ENCODE peak calls at places on chromosome 16, in nine cellular contexts. V is left ventricle myocardium inferior, L is upper lobe of right lung, C is pancreas, U is hepatocyte, I is osteoblast, N is prostate gland, P is heart right ventricle, S is esophagus squamous epithelium. W is an unnamed sample. For H3K4me1 and H3K27me3, the result is how much of the 10 kb centered on the place peaks cover.

GRCh38 chr16:88754912-88755744 is 29.9 kb downstream of the PIEZO1 start:
- DNase-seq in V (no peak), L (no peak), C (no peak), U (peak), I (peak), N (peak), P (no peak), S (no peak), W (no peak)

GRCh38 chr16:49473131-49473530 is 99.5 kb downstream of the C16orf78 start:
- DNase-seq in V (no peak), L (peak), C (no peak), U (no peak), I (peak), N (no peak), P (no peak), S (no peak), W (no peak)

GRCh38 chr16:81693467-81694303 is 85.4 kb upstream of the PLCG2 start:
- DNase-seq in V (no peak), L (no peak), C (no peak), U (no peak), I (peak), N (no peak), P (no peak), S (no peak), W (no peak)

GRCh38 chr16:87765473-87765775 is 362 bp downstream of the KLHDC4 start:
- DNase-seq in V (no peak), L (peak), C (no peak), U (no peak), I (peak), N (no peak), P (peak), S (no peak), W (no peak)

GRCh38 chr16:73058616-73059409 is 10.9 kb upstream of the ZFHX3 start:
- DNase-seq in V (peak), L (peak), C (no peak), U (no peak), I (peak), N (no peak), P (peak), S (no peak), W (no peak)

GRCh38 chr16:8929086-8929748 is 34.5 kb downstream of the USP7 start:
- DNase-seq in V (no peak), L (no peak), C (no peak), U (no peak), I (no peak), N (no peak), P (no peak), S (no peak), W (no peak)

GRCh38 chr16:88662222-88662842 is 559 bp downstream of the MVD start:
- DNase-seq in V (no peak), L (peak), C (no peak), U (peak), I (peak), N (no peak), P (no peak), S (no peak), W (peak)

GRCh38 chr16:89924298-89924924 is 1.3 kb downstream of the TUBB3 start:
- DNase-seq in V (no peak), L (no peak), C (no peak), U (peak), I (peak), N (no peak), P (no peak), S (no peak), W (no peak)

GRCh38 chr16:89708481-89708931 is 7.0 kb upstream of the SPATA2L start:
- DNase-seq in V (no peak), L (no peak), C (no peak), U (no peak), I (peak), N (no peak), P (no peak), S (no peak), W (no peak)

GRCh38 chr16:8589293-8590160 is 784 bp downstream of the TMEM114 start:
- DNase-seq in V (no peak), L (no peak), C (no peak), U (no peak), I (no peak), N (no peak), P (no peak), S (no peak), W (no peak)

GRCh38 chr16:68902376-68903345 is 59.3 kb downstream of the TANGO6 start:
- DNase-seq in V (no peak), L (no peak), C (peak), U (peak), I (no peak), N (peak), P (no peak), S (no peak), W (no peak)

GRCh38 chr16:30184430-30185140 is 1.2 kb downstream of the CORO1A start:
- DNase-seq in V (peak), L (peak), C (peak), U (no peak), I (peak), N (no peak), P (peak), S (no peak), W (no peak)

GRCh38 chr16:84976644-84977400 is 34.5 kb downstream of the ZDHHC7 start:
- DNase-seq in V (peak), L (peak), C (no peak), U (peak), I (peak), N (peak), P (peak), S (no peak), W (peak)

GRCh38 chr16:27347930-27348685 is 34.3 kb downstream of the IL4R start:
- DNase-seq in V (no peak), L (no peak), C (no peak), U (no peak), I (no peak), N (no peak), P (no peak), S (no peak), W (no peak)

GRCh38 chr16:85399583-85400284 is 213.4 kb upstream of the GSE1 start:
- DNase-seq in V (peak), L (peak), C (peak), U (no peak), I (no peak), N (no peak), P (no peak), S (no peak), W (no peak)

GRCh38 chr16:9429946-9430345 is 338.5 kb downstream of the HAPSTR1 start:
- DNase-seq in V (no peak), L (no peak), C (no peak), U (no peak), I (no peak), N (no peak), P (no peak), S (no peak), W (no peak)

GRCh38 chr16:10637337-10638037 is 57.1 kb upstream of the EMP2 start:
- DNase-seq in V (no peak), L (no peak), C (no peak), U (no peak), I (no peak), N (no peak), P (no peak), S (no peak), W (no peak)

GRCh38 chr16:30740364-30741251 is 7.6 kb upstream of the PHKG2 start:
- DNase-seq in V (peak), L (peak), C (peak), U (peak), I (peak), N (peak), P (peak), S (no peak), W (peak)

GRCh38 chr16:50814541-50814940 is 72.7 kb downstream of the CYLD start:
- DNase-seq in V (no peak), L (no peak), C (no peak), U (no peak), I (no peak), N (no peak), P (no peak), S (no peak), W (no peak)

GRCh38 chr16:75288596-75289120 is 37.2 kb upstream of the BCAR1 start:
- DNase-seq in V (no peak), L (no peak), C (no peak), U (no peak), I (no peak), N (no peak), P (peak), S (no peak), W (no peak)

GRCh38 chr16:20846030-20846429 is 39.7 kb downstream of the REXO5 start:
- DNase-seq in V (peak), L (no peak), C (no peak), U (no peak), I (no peak), N (no peak), P (peak), S (no peak), W (no peak)

GRCh38 chr16:2963074-2963610 is 933 bp upstream of the KREMEN2 start:
- DNase-seq in V (no peak), L (no peak), C (peak), U (peak), I (no peak), N (no peak), P (no peak), S (no peak), W (no peak)
- H3K4me1 ChIP-seq in V (under half), L (under half), C (under half), U (under half), I (under half), N (under half), P (under half), S (under half), W (under half)

DNA sequence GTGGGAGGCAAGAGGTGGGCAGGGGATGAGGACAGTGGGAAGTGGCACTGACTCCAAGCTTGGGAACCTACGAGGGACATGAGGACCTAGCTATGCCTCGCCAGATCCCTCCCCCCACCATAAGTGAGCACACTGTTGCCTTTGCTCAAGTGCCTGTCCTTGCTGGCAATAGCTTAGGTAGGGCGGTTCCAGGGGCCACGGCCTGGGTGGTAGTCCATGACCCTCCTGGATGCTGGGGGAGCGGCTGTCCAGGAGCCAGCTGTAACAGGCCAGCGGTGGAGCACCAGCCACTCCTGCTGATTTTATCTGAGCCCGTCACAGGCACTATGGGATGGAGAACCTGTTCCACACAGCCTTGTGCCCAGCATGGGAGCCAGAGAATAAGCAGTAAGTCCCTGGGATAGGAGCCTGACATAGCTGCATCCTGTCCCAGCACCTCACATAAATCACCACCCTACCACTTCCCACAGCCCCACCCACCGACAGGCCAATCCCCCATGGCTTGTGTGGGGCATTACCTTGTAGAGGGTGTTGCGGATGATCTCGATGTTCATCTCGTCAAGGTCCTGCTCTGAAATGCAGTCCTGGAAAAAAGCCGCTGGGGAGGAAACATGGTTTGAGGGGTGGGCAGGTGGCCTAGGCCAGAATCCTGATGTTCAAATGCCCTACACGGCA is 11.8 kb downstream of the HSD11B2 start:
- DNase-seq in V (no peak), L (no peak), C (no peak), U (no peak), I (peak), N (no peak), P (no peak), S (no peak), W (no peak)
- H3K27ac ChIP-seq in V (peak), L (peak), C (peak), U (no peak), I (no peak), N (peak), P (peak), S (peak), W (no peak)

GRCh38 chr16:86496929-86497381 is 13.4 kb upstream of the FOXF1 start:
- DNase-seq in V (no peak), L (no peak), C (no peak), U (no peak), I (peak), N (no peak), P (no peak), S (no peak), W (no peak)

GRCh38 chr16:86497551-86498021 is 12.7 kb upstream of the FOXF1 start:
- DNase-seq in V (no peak), L (no peak), C (no peak), U (no peak), I (peak), N (no peak), P (no peak), S (no peak), W (no peak)

GRCh38 chr16:86495756-86496261 is 14.5 kb upstream of the FOXF1 start:
- DNase-seq in V (no peak), L (no peak), C (no peak), U (no peak), I (peak), N (no peak), P (no peak), S (no peak), W (no peak)

GRCh38 chr16:86495357-86495701 is 15.0 kb upstream of the FOXF1 start:
- DNase-seq in V (no peak), L (no peak), C (no peak), U (no peak), I (peak), N (no peak), P (no peak), S (no peak), W (no peak)

DNA sequence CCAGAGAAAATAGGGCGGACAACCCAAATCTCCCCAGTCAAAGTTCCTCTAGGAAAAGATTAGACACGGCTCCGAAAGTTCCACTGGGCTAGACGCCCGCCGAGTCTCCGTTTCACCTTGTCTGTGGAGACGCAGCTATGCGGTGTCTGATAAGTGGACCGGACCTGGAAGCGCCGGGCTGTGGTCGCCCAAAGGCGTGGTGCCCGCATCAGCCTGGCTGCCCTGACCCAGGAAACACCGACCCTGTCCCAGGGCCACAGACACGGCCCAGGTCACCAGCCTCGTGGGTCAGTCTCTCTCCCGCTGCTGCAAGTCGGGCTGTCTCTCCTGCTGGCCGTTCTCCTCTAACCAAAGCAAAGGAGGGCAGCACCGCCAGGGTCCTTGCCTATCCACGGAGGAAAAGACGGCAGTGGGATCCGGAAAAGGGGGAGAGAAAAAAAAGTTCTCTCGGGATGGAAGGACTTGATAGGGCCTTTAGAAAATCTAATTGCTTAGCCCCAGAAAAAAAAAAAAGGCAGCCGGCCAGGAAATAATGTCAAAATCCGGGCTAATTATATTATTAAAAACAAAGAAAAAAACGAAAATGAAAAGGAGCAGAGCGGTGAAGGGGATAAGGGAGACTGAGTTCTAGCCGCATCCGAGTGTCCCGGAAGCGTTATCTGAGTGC is 13.9 kb upstream of the FOXF1 start:
- DNase-seq in V (no peak), L (no peak), C (no peak), U (no peak), I (peak), N (no peak), P (no peak), S (no peak), W (no peak)
- H3K27me3 ChIP-seq in V (half or more), L (half or more), C (half or more), U (half or more), I (half or more), N (under half), P (half or more), S (under half), W (under half)

DNA sequence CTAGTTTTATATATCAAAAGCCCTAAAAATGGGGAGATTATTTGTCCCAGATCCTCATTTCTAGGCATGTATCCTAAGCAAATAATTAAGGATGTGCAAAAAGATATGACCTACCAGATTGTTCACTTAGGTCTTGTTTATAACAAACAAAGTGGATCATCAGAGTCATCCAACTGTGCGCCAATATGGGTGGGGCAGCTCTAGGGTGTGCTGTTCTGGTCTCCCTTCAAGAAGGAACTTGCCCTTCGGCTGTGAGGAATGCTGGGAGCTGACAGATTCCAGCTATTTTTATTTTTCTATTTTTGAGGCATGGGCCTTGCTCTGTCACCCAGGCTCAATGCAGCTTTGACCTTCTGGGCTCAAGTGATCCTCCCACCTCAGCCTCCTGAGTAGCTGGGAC is 13.8 kb downstream of the CHP2 start:
- DNase-seq in V (no peak), L (no peak), C (no peak), U (no peak), I (no peak), N (no peak), P (no peak), S (no peak), W (peak)
- H3K4me1 ChIP-seq in V (under half), L (under half), C (under half), U (under half), I (under half), N (under half), P (under half), S (under half), W (under half)

DNA sequence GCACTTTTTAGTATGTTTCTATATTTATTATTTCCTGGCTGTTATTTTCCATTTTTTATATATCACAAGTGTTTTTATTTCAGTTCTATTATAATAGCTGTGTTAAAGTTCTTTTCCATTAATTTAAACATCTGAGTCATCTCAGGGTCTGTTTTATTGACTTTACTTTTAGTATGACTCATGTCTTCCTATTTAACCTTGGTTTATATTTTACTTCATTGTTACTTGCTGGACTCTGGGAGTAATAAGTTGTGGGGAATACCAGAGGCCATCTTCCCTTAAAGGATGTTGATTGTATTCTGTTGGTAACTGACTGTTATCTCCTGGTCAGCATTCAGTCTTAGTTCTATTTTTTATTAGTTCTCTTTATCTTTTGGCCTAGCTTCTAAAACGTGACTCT is 1508.2 kb downstream of the CDH11 start:
- DNase-seq in V (no peak), L (no peak), C (no peak), U (peak), I (peak), N (no peak), P (no peak), S (no peak), W (no peak)
- H3K27ac ChIP-seq in V (no peak), L (no peak), C (no peak), U (no peak), I (no peak), N (no peak), P (no peak), S (no peak), W (no peak)

DNA sequence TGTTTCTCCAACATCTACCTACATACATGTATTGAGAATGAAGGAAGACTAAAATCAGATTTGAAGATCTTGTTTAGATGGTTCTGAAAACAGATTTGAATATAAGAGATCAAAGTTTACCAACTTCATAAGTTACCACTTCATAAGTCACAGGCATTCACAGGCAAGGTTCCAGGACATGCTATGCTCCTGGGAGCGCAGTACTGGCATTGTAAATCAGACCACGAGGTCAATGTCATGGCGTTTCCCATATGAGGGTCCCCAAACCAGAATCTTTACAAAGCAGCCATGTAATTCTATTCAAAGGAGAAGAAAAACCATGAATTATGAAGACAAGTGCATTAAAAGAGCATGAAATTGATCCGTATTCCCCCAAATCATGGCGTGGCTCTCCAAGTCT is 3.0 kb downstream of the CDH11 start:
- DNase-seq in V (no peak), L (no peak), C (no peak), U (no peak), I (no peak), N (no peak), P (no peak), S (no peak), W (no peak)
- H3K27me3 ChIP-seq in V (under half), L (under half), C (under half), U (under half), I (under half), N (under half), P (under half), S (under half), W (under half)

GRCh38 chr16:2278272-2278608 is 10.3 kb upstream of the RNPS1 start:
- DNase-seq in V (no peak), L (no peak), C (no peak), U (no peak), I (peak), N (no peak), P (no peak), S (no peak), W (no peak)

GRCh38 chr16:2280981-2281542 is 13.1 kb upstream of the RNPS1 start:
- DNase-seq in V (no peak), L (no peak), C (no peak), U (no peak), I (peak), N (no peak), P (no peak), S (no peak), W (no peak)

GRCh38 chr16:2280461-2280860 is 12.5 kb upstream of the RNPS1 start:
- DNase-seq in V (no peak), L (no peak), C (no peak), U (no peak), I (peak), N (no peak), P (no peak), S (no peak), W (no peak)

GRCh38 chr16:2277466-2278271 is 9.7 kb upstream of the RNPS1 start:
- DNase-seq in V (no peak), L (no peak), C (no peak), U (no peak), I (peak), N (no peak), P (no peak), S (no peak), W (no peak)

DNA sequence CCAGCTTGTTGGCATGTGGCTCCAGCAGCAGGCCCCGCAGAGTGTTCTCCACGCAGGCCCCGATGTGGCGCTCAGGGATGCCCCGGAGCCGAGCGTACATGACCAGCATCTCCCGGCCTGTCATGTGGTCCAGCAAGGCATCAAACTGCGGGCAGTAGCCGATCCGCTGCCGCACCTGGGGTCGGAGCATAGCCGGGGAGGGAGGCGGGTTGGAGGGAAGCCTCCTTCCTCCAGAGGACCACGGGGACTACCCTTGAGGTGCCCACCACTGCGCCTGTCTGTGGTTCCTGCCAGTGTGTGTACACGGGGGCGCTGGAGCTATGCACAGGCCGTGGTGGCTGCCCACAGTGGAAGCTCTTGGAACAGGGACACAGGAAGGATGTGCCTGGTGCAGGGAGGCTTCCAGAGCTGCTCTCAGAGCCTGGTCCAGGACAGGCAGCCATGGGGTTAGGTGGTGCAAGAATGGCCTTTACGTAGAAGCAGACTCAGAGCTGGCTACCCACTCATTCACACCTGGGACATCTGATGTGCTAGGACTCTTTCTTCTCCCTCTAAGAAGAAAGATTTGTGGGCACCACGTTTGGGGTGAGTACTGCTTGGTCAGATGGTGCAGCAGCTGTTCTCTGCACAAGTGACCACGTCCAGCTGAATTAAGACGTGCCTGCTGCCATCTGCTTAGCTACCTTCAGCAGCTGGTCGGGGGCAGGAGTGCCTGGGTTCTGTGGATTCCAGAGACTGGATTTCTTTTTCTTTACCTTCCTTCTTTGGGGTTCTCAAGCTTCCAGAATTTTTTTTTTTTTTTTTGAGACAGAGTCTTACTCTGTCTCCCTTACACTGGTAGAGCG is 11.3 kb upstream of the RNPS1 start:
- DNase-seq in V (no peak), L (no peak), C (no peak), U (no peak), I (peak), N (no peak), P (no peak), S (no peak), W (no peak)
- H3K4me1 ChIP-seq in V (under half), L (under half), C (under half), U (under half), I (under half), N (under half), P (under half), S (under half), W (under half)

W was measured in ascending aorta.